ENCODE peak calls at places on chromosomes 5 and 9, in five cellular contexts. N is heart left ventricle, D is dorsolateral prefrontal cortex, G is mesenchymal stem cell, Z is GM23248. W is an unnamed sample.

GRCh38 chr9:129701549-129701948 is 36.1 kb downstream of the PRRX2 start:
- DNase-seq in Z (no peak), G (no peak), D (no peak), N (no peak), W (no peak)

GRCh38 chr9:88658311-88658822 is 123.4 kb downstream of the NXNL2 start:
- DNase-seq in G (peak), D (no peak), Z (peak), N (peak), W (peak)

GRCh38 chr5:137621861-137622823 is 113.7 kb downstream of the KLHL3 start:
- DNase-seq in G (no peak), D (no peak), N (peak), Z (peak), W (no peak)

GRCh38 chr5:135269828-135270545 is 129.0 kb downstream of the MACROH2A1 start:
- DNase-seq in D (no peak), N (no peak), G (peak), Z (peak), W (peak)

GRCh38 chr9:126157409-126157808 is 169.2 kb upstream of the MVB12B start:
- DNase-seq in N (no peak), Z (no peak), D (no peak), G (no peak), W (no peak)

GRCh38 chr5:54540286-54540685 is 22.7 kb downstream of the SNX18 start:
- DNase-seq in G (no peak), N (no peak), Z (no peak), D (no peak), W (no peak)

GRCh38 chr5:149434162-149435014 is 55.3 kb upstream of the IL17B start:
- DNase-seq in G (peak), N (peak), D (peak), Z (peak), W (peak)

GRCh38 chr9:88741335-88741734 is 206.4 kb downstream of the NXNL2 start:
- DNase-seq in G (no peak), N (no peak), Z (no peak), D (no peak), W (no peak)

GRCh38 chr5:67160985-67161384 is 35.6 kb downstream of the CD180 start:
- DNase-seq in N (no peak), D (no peak), G (no peak), Z (peak), W (no peak)

GRCh38 chr9:13443380-13444271 is 164.1 kb upstream of the MPDZ start:
- DNase-seq in G (no peak), Z (peak), D (peak), N (no peak), W (no peak)
- H3K4me3 ChIP-seq in G (peak), Z (no peak), D (peak), N (peak), W (no peak)

DNA sequence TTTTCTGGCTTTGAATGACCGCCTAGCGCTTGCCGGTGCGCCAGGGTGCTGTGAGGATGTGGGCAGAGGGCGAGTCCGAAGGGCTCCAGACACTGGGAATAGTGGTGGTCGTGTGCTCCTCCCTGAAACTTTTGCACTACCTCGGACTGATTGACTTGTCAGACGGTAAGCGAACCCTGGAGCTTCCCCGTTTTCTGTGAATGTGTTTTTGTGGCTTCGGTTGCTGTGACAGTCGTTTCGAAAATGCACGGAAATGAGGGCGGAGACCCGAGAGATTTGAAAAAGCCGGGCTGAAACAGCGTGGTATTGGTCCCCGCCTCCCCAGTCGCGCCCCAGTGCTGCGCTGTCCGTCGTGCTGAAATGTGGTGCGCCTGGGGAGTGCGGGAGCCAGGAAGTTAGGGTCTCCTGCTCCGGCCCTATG is 102.5 kb upstream of the GABRP start:
- DNase-seq in N (peak), G (peak), D (no peak), Z (peak), W (no peak)
- H3K4me3 ChIP-seq in N (peak), G (peak), D (no peak), Z (no peak), W (no peak)

DNA sequence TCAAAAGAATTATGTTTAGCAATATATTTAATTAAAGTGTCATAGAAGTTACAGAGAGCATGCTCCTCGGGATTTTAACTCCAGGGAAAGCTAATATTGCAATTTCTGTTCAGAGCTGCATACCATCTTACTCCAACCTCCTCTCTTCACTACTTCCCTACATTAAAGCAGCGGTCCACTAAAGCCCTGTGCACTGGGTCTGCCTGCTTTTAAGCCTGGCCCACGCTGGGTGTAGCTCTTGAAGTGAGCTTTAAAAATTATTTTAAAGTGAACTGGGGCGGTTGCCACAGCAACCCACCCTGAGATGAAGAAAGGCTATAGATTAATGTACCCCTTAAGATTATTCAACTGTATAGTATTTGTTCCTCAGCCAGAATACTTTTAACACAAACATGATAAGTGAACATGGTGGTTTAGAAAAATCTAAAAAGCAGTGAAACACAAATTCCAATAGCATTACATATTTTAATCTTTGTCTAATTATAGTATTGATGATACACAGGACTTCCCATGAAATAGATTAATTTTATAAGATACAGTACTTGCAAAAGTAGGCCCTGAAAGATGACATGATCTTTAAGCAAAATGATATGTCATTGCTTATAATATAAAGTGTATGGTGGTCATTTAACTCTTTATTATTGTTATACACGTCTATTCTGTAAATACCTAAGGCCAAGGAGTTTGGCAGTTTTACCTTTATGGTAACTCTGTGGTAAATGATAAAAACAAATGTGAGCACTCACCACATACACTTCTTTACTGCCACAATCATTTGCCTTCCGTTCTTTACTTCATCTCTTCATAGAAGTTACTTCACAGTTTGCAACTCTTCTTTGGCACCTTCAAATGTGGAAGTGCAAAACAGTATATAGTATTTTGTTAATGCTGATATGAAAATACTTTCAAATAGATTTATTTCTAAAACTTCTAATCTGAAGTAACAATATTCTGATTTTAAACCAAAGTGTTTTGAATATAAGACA is 4.1 kb upstream of the MEF2C start:
- DNase-seq in D (no peak), N (no peak), Z (peak), G (no peak), W (no peak)
- H3K4me3 ChIP-seq in D (peak), N (peak), Z (peak), G (no peak), W (peak)

GRCh38 chr5:158785397-158785796 is 314.3 kb downstream of the EBF1 start:
- DNase-seq in N (no peak), D (no peak), Z (peak), G (no peak), W (no peak)

GRCh38 chr5:158777647-158778368 is 321.9 kb downstream of the EBF1 start:
- DNase-seq in D (no peak), N (no peak), Z (peak), G (no peak), W (peak)

GRCh38 chr5:158780656-158781237 is 319.0 kb downstream of the EBF1 start:
- DNase-seq in D (no peak), N (no peak), G (no peak), Z (no peak), W (no peak)

GRCh38 chr5:158786390-158786789 is 313.3 kb downstream of the EBF1 start:
- DNase-seq in D (no peak), G (no peak), N (peak), Z (no peak), W (no peak)

GRCh38 chr5:158783382-158783781 is 316.3 kb downstream of the EBF1 start:
- DNase-seq in D (no peak), G (no peak), Z (no peak), N (no peak), W (no peak)
- H3K4me3 ChIP-seq in D (no peak), G (no peak), Z (no peak), N (no peak), W (no peak)

DNA sequence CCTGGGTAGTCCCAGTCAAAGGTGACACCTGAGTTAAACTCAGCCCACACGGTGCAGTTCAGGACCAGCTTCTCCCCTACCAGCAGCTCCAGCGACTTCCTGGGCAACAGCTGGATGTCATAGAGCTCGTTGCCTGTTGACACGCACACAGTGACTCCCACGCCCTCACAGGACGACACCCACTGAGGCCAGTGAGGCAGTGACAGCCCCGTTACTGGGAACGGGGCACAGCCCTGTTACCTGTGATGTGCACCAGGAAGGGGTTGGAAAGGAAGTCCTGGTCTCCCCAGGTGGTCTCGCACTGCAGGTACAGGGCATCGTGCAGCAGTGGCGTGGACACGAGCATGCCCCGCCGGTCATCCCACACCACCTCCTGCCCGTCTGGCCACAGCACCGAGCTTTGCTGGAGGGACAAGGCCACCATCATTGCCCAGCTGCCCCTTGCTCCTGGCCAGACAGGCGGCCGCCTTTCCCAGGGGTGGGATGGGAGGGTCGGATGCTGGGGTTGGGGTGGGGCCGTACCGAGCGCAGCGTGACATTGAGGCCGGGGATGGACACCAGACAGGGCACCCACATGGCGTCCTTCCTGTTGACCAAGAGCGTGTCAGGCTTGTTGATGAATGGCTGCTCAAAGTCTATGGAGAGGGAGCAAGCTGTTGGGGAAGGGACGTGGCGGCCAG is 19.6 kb downstream of the FLT4 start:
- DNase-seq in N (no peak), G (no peak), Z (no peak), D (no peak), W (no peak)
- H3K4me3 ChIP-seq in N (no peak), G (no peak), Z (no peak), D (no peak), W (no peak)

GRCh38 chr5:178205749-178206047 is 1.4 kb downstream of the HNRNPAB start:
- DNase-seq in N (no peak), D (no peak), Z (no peak), G (no peak), W (no peak)
- H3K4me3 ChIP-seq in N (peak), D (peak), Z (peak), G (peak), W (peak)

DNA sequence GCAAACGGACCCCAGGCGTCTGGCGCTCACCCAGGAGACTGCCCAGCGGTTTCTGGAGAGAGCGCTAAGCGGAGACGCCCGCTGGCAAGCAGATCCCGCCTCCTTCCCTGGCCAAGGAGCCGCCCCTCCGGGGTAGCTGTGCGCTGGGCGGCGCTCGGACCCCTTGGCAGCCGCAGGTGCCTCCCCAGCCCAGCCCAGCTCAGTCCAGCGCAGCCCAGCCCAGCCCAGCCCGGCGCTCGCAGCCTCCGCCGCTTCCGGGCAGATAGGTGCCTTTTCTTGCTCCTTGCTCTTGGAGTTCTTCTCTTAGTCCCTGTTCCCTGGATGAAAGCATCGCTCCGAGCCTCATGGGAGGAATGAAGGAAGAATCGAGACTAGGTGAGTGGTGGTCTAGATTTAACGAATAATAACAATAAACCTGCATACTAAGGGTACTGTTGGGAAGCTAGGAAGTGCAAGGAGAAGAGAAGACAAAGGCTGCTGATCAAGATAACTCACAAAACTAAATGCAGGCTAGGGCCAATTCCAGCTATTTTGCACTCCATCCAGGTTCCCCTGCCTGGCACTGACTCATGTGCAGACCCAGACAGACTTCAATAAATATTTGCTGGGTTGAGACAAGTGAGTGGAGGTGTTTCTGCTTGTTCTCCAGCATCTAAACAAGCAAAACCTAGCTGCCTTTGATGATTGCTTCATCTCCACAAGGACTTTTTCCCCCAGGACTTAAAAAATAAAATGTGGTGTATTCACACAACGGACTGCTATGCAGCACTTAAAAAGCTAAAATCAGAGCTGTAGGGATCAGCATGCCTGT is at the start of gene STK32A:
- DNase-seq in G (peak), N (peak), D (no peak), Z (peak), W (peak)
- H3K4me3 ChIP-seq in G (peak), N (peak), D (peak), Z (peak), W (peak)

GRCh38 chr5:18772475-18772874 is 1138.2 kb downstream of the TAF11L14 start:
- DNase-seq in Z (no peak), G (peak), D (no peak), N (no peak), W (no peak)
- H3K4me3 ChIP-seq in Z (no peak), G (no peak), D (no peak), N (no peak), W (no peak)

GRCh38 chr5:78591972-78592700 is 56.4 kb downstream of the LHFPL2 start:
- DNase-seq in Z (no peak), N (no peak), D (no peak), G (no peak), W (no peak)

GRCh38 chr5:78594014-78594413 is 54.6 kb downstream of the LHFPL2 start:
- DNase-seq in N (no peak), Z (no peak), D (no peak), G (no peak), W (no peak)

GRCh38 chr5:78593465-78593864 is 55.1 kb downstream of the LHFPL2 start:
- DNase-seq in G (no peak), Z (no peak), D (no peak), N (no peak), W (no peak)

GRCh38 chr5:78591227-78591626 is 57.3 kb downstream of the LHFPL2 start:
- DNase-seq in G (peak), D (no peak), Z (peak), N (no peak), W (no peak)

DNA sequence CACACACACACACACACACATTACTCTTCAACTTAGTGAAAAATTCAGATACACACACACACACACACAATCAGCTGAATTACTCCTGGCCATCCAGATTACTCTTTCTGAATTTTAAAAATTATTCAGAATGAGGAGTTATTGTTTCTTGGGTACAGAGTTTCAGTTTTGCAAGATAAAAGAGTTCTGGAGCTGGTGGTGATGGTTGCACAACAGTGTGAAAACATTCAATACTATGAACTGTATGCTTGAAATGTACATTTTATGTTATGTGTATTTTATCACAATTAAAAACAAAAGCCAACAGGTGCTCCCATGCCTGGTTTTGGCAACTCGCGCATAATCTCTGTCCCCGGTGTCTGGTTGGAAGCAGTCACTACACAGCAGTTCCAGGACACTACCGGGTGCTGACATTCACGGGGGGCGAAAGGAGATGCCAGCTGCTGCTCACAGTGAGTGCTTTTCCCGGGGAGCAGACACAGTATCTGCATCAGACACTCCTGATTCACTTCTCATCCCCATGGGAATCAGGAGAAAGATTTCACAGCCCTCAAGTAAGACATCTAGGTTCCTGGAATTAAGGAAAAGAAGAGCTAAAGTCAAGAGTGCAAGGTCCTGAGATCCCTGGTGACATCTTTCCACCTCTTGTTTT is 55.7 kb downstream of the LHFPL2 start:
- DNase-seq in G (no peak), D (no peak), N (no peak), Z (no peak), W (no peak)
- H3K4me3 ChIP-seq in G (no peak), D (no peak), N (no peak), Z (no peak), W (no peak)

GRCh38 chr5:151685749-151686672 is 704 bp downstream of the SPARC start:
- DNase-seq in N (no peak), Z (peak), G (peak), D (no peak), W (no peak)

GRCh38 chr5:151682751-151683331 is 3.9 kb downstream of the SPARC start:
- DNase-seq in N (no peak), D (no peak), G (peak), Z (peak), W (no peak)

GRCh38 chr5:151683936-151684586 is 2.7 kb downstream of the SPARC start:
- DNase-seq in D (no peak), G (peak), Z (peak), N (no peak), W (no peak)

GRCh38 chr5:151683444-151683843 is 3.3 kb downstream of the SPARC start:
- DNase-seq in N (no peak), Z (peak), G (no peak), D (no peak), W (no peak)

DNA sequence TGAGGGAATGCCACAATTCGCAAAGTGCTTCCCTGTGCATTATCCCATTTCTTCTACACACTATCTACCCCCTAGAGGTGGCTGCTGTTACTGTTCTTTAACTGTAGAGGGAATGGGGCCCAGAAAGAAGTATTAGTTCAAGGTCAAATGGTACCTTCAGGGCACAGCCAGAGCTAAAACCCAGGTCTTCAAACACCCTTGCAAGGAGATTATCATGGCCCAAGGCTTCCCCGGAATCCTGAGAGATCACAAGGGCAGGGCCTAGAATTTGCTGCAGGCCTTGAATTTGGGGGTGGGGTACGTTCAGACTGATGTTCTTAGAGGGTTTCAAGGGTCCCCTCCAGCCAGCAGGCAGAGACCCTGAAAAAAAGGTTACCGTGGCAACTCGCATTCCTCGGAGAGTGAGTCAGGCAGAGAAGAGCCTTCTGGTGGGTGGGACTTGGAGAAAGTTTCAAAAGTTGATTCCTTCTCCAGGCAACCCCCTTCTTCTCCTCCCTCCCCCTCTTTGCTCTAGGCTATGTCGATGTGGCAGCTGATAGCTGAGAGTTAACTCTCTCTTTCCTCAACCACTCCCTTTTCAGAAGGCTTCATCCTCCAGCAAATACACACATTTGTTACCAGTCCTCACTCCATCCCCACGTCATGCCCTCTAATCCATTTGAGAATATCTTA is 1.9 kb downstream of the SPARC start:
- DNase-seq in N (peak), D (no peak), Z (peak), G (peak), W (peak)
- H3K4me3 ChIP-seq in N (peak), D (peak), Z (peak), G (peak), W (peak)